ENCODE peak calls at places on chromosomes 16 and 17, in four cellular contexts. P, Z, U and S are unnamed samples.

GRCh38 chr17:6413073-6413472 is 21.8 kb downstream of the AIPL1 start:
- DNase-seq in P (peak), Z (peak), U (peak), S (peak)

GRCh38 chr17:78133971-78134898 is 3.7 kb downstream of the TMC8 start:
- DNase-seq in P (peak), Z (peak), U (no peak), S (no peak)

GRCh38 chr17:78659546-78659945 is 82.3 kb upstream of the DNAH17 start:
- DNase-seq in P (no peak), Z (no peak), U (no peak), S (no peak)

GRCh38 chr16:89408315-89408714 is 82.0 kb downstream of the ANKRD11 start:
- DNase-seq in P (no peak), Z (no peak), U (no peak), S (no peak)

GRCh38 chr16:11875721-11876120 is 24.4 kb upstream of the RSL1D1 start:
- DNase-seq in P (no peak), Z (no peak), U (no peak), S (no peak)

GRCh38 chr16:85123891-85124635 is 11.8 kb upstream of the CIBAR2 start:
- DNase-seq in P (peak), Z (peak), U (peak), S (peak)

GRCh38 chr17:2149934-2150333 is 95.0 kb downstream of the HIC1 start:
- DNase-seq in P (no peak), Z (no peak), U (no peak), S (no peak)

GRCh38 chr17:79612468-79613194 is 1.8 kb upstream of the RBFOX3 start:
- DNase-seq in P (peak), Z (peak), U (no peak), S (no peak)

GRCh38 chr17:59451706-59452105 is 113.7 kb upstream of the DHX40 start:
- DNase-seq in P (no peak), Z (peak), U (no peak), S (no peak)

GRCh38 chr17:28188841-28189263 is 130.1 kb upstream of the TMEM97 start:
- DNase-seq in P (no peak), Z (peak), U (no peak), S (no peak)

GRCh38 chr17:82424001-82424862 is 5.8 kb upstream of the OGFOD3 start:
- DNase-seq in P (peak), Z (peak), U (no peak), S (no peak)

GRCh38 chr16:47142469-47143328 is 1.0 kb downstream of the NETO2 start:
- DNase-seq in P (peak), Z (peak), U (peak), S (no peak)

GRCh38 chr17:63623786-63624185 is 1.6 kb downstream of the MAP3K3 start:
- DNase-seq in P (no peak), Z (no peak), U (no peak), S (no peak)

GRCh38 chr17:63621229-63621683 is 961 bp upstream of the MAP3K3 start:
- DNase-seq in P (no peak), Z (no peak), U (no peak), S (no peak)

GRCh38 chr17:63622571-63623390 is 564 bp downstream of the MAP3K3 start:
- DNase-seq in P (peak), Z (peak), U (no peak), S (no peak)

GRCh38 chr17:63626551-63627228 is 4.5 kb downstream of the MAP3K3 start:
- DNase-seq in P (peak), Z (peak), U (no peak), S (no peak)

DNA sequence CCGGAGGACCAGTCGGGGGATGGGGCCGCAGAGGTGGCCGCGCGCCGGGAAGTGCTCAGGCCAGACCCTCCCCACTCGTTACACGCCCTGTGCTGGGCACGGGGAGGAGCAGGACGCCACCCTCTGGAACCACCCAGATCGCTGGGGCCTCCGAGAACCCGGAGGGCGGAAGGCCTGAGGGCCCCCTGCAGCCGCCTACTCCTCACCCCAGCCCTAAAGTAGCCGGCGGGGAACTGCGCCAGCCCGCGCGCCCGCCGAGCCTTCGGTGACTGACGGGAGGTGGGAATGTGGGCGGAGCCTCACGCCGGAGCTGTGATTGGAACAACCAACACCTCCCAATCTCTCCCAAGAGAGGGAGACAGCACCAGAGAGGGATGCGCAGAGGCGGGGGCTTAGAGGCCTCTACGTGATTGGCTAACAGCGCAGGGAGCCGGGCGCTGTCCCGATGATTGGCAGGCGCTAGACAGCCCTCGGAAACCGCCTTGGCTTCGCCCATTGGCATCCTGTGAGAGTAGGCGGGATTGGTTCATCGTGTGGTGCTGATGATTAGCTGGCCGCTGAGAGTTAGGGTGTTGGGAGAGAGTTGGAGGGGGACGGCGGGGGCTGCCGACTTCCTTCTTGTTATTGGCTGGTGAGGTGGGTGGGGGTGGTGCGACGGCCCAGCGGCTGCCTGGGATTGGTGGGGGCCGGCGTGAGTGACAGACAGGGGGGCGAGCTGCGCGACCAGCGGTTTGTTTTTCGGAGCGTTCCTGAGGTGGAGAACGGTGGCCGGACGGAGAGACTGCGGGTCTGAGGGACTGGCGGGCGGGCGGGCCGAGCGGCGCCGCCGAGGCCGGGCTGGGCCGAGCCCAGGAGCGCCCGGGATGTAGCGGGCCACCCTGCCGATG is at the start of gene MAP3K3:
- DNase-seq in P (peak), Z (peak), U (peak), S (peak)
- TF ChIP-seq CTCF in P (no peak), Z (peak), U (no peak), S (peak)

GRCh38 chr17:64447526-64447925 is 1.4 kb upstream of the MILR1 start:
- DNase-seq in P (no peak), Z (no peak), U (no peak), S (no peak)

GRCh38 chr17:64449545-64449944 is 630 bp downstream of the MILR1 start:
- DNase-seq in P (peak), Z (peak), U (no peak), S (no peak)

GRCh38 chr17:64443086-64443760 is 5.7 kb upstream of the MILR1 start:
- DNase-seq in P (no peak), Z (no peak), U (no peak), S (no peak)

GRCh38 chr17:64448665-64449512 is at the start of gene MILR1:
- DNase-seq in P (peak), Z (peak), U (peak), S (peak)
- H3K4me3 ChIP-seq in P (peak), Z (no peak), U (no peak), S (no peak)

DNA sequence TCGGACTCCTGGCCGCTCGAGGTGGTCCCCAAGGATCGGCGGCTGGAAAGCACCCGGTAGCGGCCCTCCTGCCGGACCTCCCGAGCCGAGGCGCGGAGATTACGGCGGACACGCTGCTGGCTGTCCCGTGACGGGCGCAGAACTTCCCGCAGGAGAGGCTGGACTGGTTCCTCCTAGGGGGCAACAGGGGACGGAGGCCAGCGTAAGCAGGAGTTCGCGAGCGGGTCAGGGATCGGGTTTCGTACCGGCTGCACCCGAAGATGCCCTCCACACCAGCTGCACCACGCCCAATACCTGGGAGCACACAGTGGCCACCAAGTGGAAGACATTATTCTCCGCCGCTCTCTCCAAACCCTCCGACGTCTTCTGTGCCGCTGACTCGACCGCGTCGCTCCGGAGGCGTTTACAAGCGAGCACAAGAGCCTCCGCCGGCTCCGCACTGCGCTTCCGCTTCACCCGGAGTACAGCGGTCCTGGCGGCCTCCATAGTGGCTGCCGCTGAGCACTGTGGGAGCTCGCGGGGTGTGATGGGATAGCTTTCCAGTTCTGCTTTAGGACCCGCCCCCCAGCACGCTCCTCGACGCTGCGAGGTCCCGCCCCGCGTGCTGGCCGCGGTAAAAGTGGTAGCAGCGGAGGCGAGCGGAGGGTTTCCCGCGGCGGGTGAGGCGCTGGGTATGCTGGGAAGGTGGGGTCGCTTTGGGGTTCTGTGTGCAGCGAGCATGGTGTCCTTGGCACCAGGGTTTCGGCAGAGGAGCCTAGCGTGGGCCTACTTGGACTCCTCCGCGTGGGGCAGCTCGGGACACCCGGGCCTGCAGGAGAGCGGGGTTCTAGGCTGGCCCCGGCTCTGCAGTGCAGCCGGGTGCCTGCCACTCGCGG is at the start of the genes PRMT7 and SLC7A6OS:
- DNase-seq in P (peak), Z (peak), U (peak), S (peak)
- TF ChIP-seq CTCF in P (peak), Z (no peak), U (no peak), S (peak)

DNA sequence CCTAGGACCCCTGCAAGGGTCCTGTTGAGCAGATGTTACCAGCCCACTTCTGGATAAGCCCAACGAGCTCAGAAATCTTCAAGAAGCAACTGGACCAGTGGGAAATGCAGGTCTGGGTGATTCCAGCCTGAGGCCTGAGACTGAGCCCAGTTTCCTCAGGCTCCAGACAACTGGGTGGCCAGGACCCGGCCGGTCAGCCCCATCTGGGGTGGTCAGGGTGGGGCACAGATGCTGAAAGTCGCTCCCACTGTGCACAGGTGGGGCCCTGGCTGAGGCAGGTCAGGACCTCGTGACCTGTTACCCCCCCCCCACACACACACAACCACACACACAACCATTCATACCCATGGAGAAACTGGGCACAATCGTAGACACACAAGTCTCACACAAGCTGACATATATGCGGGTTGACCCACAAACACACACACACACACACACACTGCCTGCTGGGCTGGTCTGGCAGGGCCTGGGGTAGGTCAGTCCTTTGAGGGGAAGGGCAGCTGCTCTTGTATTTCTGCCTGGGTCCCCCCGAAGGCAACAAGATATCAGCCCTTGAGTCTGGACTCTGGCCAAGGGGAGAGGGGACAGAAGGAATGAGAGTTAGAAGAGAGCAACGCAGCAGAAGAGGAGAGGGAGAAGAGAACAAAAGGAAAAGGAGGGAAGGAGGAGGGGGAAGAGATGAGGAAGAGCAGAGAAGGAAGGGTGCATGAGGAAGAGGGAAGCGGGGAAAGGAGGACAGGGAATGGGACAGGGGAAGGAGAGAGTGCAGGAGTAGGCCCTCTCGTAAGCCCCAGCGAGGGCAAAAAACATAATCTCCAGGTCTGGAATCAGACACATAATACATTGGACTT is 99.0 kb upstream of the CDH5 start:
- DNase-seq in P (peak), Z (no peak), U (no peak), S (no peak)
- H3K4me3 ChIP-seq in P (no peak), Z (no peak), U (no peak), S (no peak)

GRCh38 chr17:8080208-8080798 is 7.2 kb downstream of the ALOX12B start:
- DNase-seq in P (no peak), Z (no peak), U (no peak), S (no peak)
- TF ChIP-seq CTCF in P (no peak), Z (no peak), U (no peak), S (no peak)

GRCh38 chr17:40340327-40340726 is 24.2 kb downstream of the GJD3 start:
- DNase-seq in P (no peak), Z (no peak), U (no peak), S (no peak)

GRCh38 chr17:40343126-40344119 is 21.1 kb downstream of the GJD3 start:
- DNase-seq in P (no peak), Z (no peak), U (no peak), S (no peak)

GRCh38 chr17:40342575-40343058 is 21.9 kb downstream of the GJD3 start:
- DNase-seq in P (no peak), Z (no peak), U (no peak), S (no peak)

GRCh38 chr17:40340880-40341807 is 23.4 kb downstream of the GJD3 start:
- DNase-seq in P (peak), Z (peak), U (no peak), S (no peak)

DNA sequence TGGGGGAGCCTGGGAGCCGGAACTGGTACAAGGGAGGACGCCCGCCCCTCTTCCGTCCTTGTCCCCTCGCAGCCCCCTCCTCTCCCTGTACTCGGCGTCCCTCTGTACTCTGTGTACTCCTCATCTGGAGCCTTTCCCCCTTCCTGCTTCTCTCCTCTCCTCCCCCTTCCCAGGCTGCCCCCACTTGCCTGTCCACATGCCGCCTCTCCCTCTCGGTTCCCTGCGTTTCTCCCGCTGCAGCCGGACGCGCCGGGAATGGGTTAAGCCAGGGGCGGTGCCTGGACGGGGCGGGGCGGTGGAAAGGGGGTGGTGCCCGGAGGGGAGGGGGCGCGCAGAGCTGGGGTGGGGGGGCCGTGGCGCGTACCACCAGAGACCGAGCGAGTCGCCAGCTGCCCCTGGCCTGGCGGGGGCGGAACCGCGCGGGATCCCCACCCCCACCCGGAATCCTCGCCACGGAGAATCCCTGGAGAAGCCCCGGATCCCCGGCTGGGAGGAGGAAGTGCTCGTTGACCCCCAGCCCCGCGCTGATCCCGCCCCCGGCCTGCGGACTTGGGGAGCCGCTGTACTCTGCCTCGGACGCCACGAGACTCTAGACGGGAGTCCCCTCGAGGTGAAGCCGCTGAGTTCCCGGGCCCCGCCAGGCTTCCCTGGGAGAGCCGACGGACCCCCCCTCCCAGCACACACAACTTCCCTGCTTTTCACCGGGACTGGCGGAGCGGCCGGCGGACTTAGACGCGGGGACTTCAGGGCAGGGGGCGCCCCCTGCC is 22.5 kb downstream of the GJD3 start:
- DNase-seq in P (peak), Z (peak), U (no peak), S (no peak)
- H3K4me3 ChIP-seq in P (peak), Z (peak), U (peak), S (peak)

GRCh38 chr16:58307583-58308312 is 12.9 kb upstream of the PRSS54 start:
- DNase-seq in P (no peak), Z (no peak), U (no peak), S (no peak)

GRCh38 chr16:58301052-58301451 is 6.2 kb upstream of the PRSS54 start:
- DNase-seq in P (no peak), Z (no peak), U (no peak), S (no peak)

DNA sequence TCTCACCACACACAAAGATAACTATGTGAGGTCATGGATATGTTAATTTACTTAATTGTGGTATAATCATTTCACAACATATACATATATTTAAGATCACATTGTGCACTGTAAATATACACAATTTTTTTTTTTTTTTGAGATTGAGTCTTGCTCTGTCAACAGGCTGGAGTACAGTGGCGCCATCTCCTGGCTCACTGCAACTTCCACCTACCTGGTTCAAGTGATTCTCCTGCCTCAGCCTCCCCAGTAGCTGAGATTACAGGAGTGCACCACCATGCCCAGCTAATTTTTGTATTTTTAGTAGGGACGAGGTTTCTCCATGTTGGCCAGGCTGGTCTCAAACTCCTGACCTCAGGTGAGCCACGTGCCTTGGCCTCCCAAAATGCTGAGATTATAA is 11.5 kb upstream of the PRSS54 start:
- DNase-seq in P (peak), Z (peak), U (peak), S (no peak)
- TF ChIP-seq CTCF in P (peak), Z (peak), U (peak), S (peak)

GRCh38 chr17:39737331-39737760 is 392 bp upstream of the GRB7 start:
- DNase-seq in P (no peak), Z (no peak), U (no peak), S (no peak)
- H3K4me3 ChIP-seq in P (no peak), Z (no peak), U (no peak), S (no peak)